ENCODE peak calls at places on chromosome 10, in nine cellular contexts. T, C, F, W, V, E, O, P and X are unnamed samples. For H3K36me3, the result is how much of the 10 kb centered on the place peaks cover.

GRCh38 chr10:21535494-21535818 is 1.4 kb downstream of the MLLT10 start:
- DNase-seq in O (no peak), E (no peak), T (no peak), W (no peak), V (no peak), C (no peak), P (no peak), F (no peak), X (no peak)

GRCh38 chr10:3935141-3935540 is 150.1 kb upstream of the KLF6 start:
- DNase-seq in V (peak), O (peak), T (peak), F (no peak), E (peak), W (no peak), C (no peak), P (no peak), X (peak)

GRCh38 chr10:93386496-93387369 is 95.4 kb downstream of the MYOF start:
- DNase-seq in T (no peak), F (no peak), E (peak), V (no peak), O (no peak), C (no peak), P (peak), W (no peak), X (peak)

GRCh38 chr10:116608683-116609594 is 11.8 kb upstream of the PNLIPRP2 start:
- DNase-seq in C (no peak), E (no peak), P (no peak), T (no peak), O (no peak), F (peak), V (no peak), W (peak), X (no peak)

GRCh38 chr10:89327803-89328441 is at the start of gene IFIT3:
- DNase-seq in O (peak), V (no peak), F (no peak), E (peak), T (peak), C (no peak), P (peak), W (no peak), X (peak)

GRCh38 chr10:86654411-86655172 is at the start of gene OPN4:
- DNase-seq in W (no peak), F (no peak), E (no peak), T (no peak), C (peak), V (no peak), O (peak), P (no peak), X (peak)

GRCh38 chr10:132612571-132613504 is 75.3 kb downstream of the INPP5A start:
- DNase-seq in T (no peak), O (no peak), F (peak), V (no peak), C (peak), P (no peak), W (no peak), E (peak), X (no peak)

GRCh38 chr10:96831200-96831866 is 765 bp upstream of the LCOR start:
- DNase-seq in W (no peak), T (no peak), F (no peak), P (no peak), E (no peak), O (no peak), C (no peak), V (no peak), X (no peak)

GRCh38 chr10:130022071-130022470 is 58.0 kb upstream of the EBF3 start:
- DNase-seq in O (no peak), T (no peak), P (no peak), V (no peak), W (no peak), F (no peak), C (no peak), E (no peak), X (no peak)

GRCh38 chr10:25059990-25060389 is 43.6 kb downstream of the THNSL1 start:
- DNase-seq in F (peak), V (no peak), O (peak), W (peak), T (peak), P (no peak), E (peak), C (no peak), X (peak)

GRCh38 chr10:25063157-25063556 is 46.7 kb downstream of the THNSL1 start:
- DNase-seq in F (no peak), W (no peak), E (no peak), T (no peak), O (no peak), P (no peak), V (no peak), C (no peak), X (no peak)

GRCh38 chr10:25063644-25064043 is 47.2 kb downstream of the THNSL1 start:
- DNase-seq in O (no peak), W (no peak), V (no peak), P (no peak), C (no peak), E (no peak), T (no peak), F (no peak), X (no peak)

GRCh38 chr10:25061125-25061524 is 44.7 kb downstream of the THNSL1 start:
- DNase-seq in W (no peak), F (no peak), O (no peak), V (no peak), P (no peak), T (no peak), E (no peak), C (no peak), X (no peak)

GRCh38 chr10:25061711-25062455 is 45.5 kb downstream of the THNSL1 start:
- DNase-seq in E (no peak), W (no peak), T (no peak), O (no peak), C (no peak), F (no peak), V (no peak), P (no peak), X (no peak)
- H3K4me3 ChIP-seq in E (no peak), W (no peak), T (no peak), O (peak), C (no peak), F (no peak), V (no peak), P (no peak), X (peak)

GRCh38 chr10:49189422-49189821 is 1.2 kb upstream of the TMEM273 start:
- DNase-seq in C (peak), O (no peak), P (no peak), E (no peak), T (no peak), W (no peak), V (no peak), F (no peak), X (no peak)
- H3K27ac ChIP-seq in C (peak), O (no peak), P (no peak), E (no peak), T (no peak), W (no peak), V (peak), F (no peak), X (no peak)

DNA sequence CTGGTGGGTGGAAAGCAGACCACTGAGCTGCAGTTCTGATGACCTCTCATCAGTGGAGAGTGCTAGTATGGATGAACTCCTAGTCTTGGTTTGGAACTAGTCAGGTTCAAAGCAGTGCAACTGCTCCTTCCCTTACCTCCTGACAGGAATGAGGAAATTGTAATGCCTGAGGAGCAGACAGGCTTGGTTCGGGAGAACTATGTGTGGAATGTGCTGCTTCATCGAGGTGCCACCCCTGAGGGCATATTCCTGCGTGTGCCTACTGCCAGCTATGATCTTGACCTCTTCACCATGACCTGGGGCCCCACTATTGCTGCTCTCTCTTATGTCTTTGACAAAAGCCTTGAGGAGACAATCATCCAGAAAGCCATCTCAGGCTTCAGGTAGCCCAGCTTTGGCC is 27.4 kb upstream of the NFKB2 start:
- DNase-seq in W (no peak), C (no peak), E (no peak), P (no peak), O (no peak), F (no peak), V (no peak), T (peak), X (no peak)
- H3K36me3 ChIP-seq in W (under half), C (half or more), E (under half), P (half or more), O (under half), F (half or more), V (half or more), T (under half), X (half or more)

GRCh38 chr10:75432176-75432575 is 752 bp downstream of the LRMDA start:
- DNase-seq in E (no peak), C (no peak), F (peak), W (no peak), T (no peak), O (no peak), V (no peak), P (no peak), X (no peak)
- H3K4me3 ChIP-seq in E (no peak), C (peak), F (no peak), W (peak), T (peak), O (no peak), V (no peak), P (peak), X (no peak)

GRCh38 chr10:120511165-120511564 is 54.1 kb downstream of the PLPP4 start:
- DNase-seq in W (no peak), C (no peak), V (no peak), F (no peak), P (no peak), E (no peak), T (no peak), O (no peak), X (no peak)
- H3K27ac ChIP-seq in W (no peak), C (no peak), V (no peak), F (no peak), P (no peak), E (no peak), T (no peak), O (no peak), X (no peak)

GRCh38 chr10:69472142-69472541 is 20.9 kb downstream of the TSPAN15 start:
- DNase-seq in T (no peak), W (no peak), E (no peak), F (no peak), O (no peak), V (no peak), P (no peak), C (no peak), X (no peak)

GRCh38 chr10:69474688-69475432 is 23.6 kb downstream of the TSPAN15 start:
- DNase-seq in T (no peak), W (no peak), C (no peak), E (peak), F (no peak), P (peak), O (peak), V (no peak), X (peak)

GRCh38 chr10:69475433-69475830 is 24.2 kb downstream of the TSPAN15 start:
- DNase-seq in V (no peak), E (no peak), F (no peak), T (no peak), W (no peak), C (no peak), O (no peak), P (no peak), X (no peak)

GRCh38 chr10:69472544-69472943 is 21.3 kb downstream of the TSPAN15 start:
- DNase-seq in W (no peak), E (no peak), V (no peak), T (no peak), C (no peak), F (no peak), O (no peak), P (no peak), X (no peak)

DNA sequence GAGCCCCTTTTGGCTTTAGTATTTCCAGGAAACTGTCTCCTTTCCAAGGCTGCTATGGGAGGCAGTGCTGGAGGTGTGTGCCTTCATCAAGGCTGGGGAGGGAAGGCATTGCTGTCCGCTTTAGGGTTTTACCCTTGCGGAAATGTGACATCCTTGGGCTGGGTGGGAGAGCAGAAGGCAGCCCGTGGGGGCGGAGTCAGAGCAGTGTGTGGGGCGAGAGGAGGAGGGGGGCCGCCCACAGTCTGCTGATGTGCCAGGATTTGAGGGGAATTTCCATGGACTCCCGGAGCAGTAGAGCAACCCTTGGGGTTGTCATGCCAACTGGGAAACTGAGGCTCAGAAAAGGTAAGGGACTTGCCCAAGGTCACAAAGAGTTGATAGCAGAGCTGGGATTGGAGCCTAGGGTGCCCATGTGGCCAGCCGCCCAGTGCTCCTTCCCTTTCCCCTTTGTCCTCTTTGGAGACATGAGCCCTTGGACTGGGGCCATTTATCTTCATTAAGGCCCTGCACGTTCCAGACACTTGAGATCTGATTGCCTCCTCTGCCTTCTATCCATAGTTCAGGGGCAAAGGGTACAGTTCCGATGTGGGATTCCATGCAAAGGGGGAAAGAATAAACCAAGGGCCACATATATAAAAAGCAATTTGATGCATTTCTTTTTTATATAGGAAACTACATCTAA is 22.2 kb downstream of the TSPAN15 start:
- DNase-seq in T (no peak), P (no peak), F (no peak), V (no peak), E (no peak), C (no peak), O (no peak), W (no peak), X (no peak)
- H3K36me3 ChIP-seq in T (under half), P (under half), F (under half), V (under half), E (under half), C (under half), O (under half), W (under half), X (under half)

GRCh38 chr10:74000892-74001669 is 3.2 kb downstream of the VCL start:
- DNase-seq in P (no peak), V (no peak), W (no peak), T (no peak), O (no peak), E (no peak), F (no peak), C (no peak), X (no peak)
- H3K4me3 ChIP-seq in P (peak), V (no peak), W (peak), T (no peak), O (peak), E (peak), F (no peak), C (peak), X (peak)

DNA sequence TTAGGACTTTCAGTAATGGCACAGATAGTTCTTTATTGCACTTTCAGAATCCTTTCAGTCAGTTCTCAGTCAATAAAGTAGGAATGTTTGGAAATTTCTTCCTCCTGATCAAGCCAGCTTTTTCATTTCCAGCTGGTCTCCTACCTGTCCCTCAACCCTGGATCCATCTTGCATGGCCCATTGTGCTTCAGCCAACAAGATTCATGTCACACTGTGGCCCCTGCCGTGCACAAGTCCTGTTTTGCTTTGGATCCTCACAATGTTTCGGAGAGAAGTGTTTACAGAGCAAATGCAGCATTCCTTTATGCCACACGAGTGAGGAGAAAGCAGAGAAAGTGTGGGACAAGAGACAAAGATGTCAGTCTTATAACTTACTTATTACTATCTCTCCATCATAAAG is 1694.7 kb upstream of the LRRTM3 start:
- DNase-seq in C (no peak), O (no peak), W (peak), T (no peak), F (no peak), P (no peak), V (no peak), E (no peak), X (no peak)
- H3K27ac ChIP-seq in C (no peak), O (no peak), W (no peak), T (no peak), F (no peak), P (no peak), V (no peak), E (no peak), X (no peak)

GRCh38 chr10:22542773-22543172 is 171.6 kb downstream of the PIP4K2A start:
- DNase-seq in T (no peak), W (no peak), E (no peak), P (no peak), V (no peak), O (no peak), C (no peak), F (no peak), X (no peak)

GRCh38 chr10:22545643-22546042 is 168.7 kb downstream of the PIP4K2A start:
- DNase-seq in E (no peak), F (no peak), V (no peak), O (no peak), W (no peak), C (no peak), T (no peak), P (no peak), X (no peak)

GRCh38 chr10:22541900-22542299 is 172.5 kb downstream of the PIP4K2A start:
- DNase-seq in T (no peak), F (no peak), V (no peak), O (no peak), E (no peak), W (no peak), P (no peak), C (no peak), X (no peak)

GRCh38 chr10:22548343-22548742 is 166.0 kb downstream of the PIP4K2A start:
- DNase-seq in P (no peak), V (no peak), E (no peak), W (no peak), C (no peak), T (no peak), F (no peak), O (no peak), X (no peak)

DNA sequence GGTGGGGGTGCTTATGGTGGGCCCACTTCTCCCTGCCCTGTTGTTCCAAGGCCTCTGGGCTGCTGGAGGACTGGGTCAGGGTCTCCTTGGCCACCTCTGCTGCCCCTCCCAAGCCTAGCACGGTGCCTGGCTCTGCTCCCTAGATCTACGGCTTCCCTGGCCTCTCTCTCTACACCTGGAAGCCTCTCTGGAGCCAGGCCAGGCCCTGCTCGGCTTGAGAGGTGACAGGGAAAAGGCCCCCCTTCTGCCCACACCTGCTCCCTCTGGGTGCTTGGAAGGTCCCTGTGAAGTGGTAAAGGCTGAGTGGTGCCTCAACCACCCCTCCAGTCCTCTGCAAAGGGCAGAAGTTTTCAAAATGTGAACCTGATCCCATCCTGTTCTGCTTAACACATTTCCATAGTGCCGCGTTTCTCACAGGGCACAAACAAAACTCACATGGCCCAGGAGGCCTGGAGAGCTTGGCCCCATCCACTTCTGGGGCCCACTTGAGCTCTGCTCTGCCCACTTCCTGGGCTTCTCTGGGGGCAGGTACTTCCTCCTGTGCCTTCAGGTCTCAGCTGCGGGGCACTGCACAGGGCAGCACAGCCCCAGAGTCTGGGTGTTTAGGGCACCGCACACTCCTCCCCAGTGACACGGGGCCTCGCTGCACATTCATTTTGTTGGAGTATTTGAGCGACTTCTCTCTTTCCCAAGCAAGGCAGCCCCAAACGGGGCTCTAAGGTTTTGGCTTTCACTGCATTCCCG is 169.9 kb downstream of the PIP4K2A start:
- DNase-seq in O (no peak), T (no peak), V (no peak), E (no peak), W (no peak), C (no peak), F (no peak), P (no peak), X (no peak)
- H3K36me3 ChIP-seq in O (under half), T (under half), V (half or more), E (under half), W (under half), C (half or more), F (under half), P (under half), X (under half)